ENCODE peak calls at places on chromosomes 12 and 14, in eight cellular contexts. K is NCI-H524; P is right atrium auricular region; E is Daoy; N is activated T-cell treated with anti-CD3 and anti-CD28 coated beads, Interleukin-2, amount 50 U/mL, for 72 hours; S is HEK293T; J is EH; H is amygdala. O is an unnamed sample.
A peak's percentile ranks its signal among the peaks of the same experiment; 100 is the strongest.

GRCh38 chr12:56220611-56221232 is 1.0 kb downstream of the RNF41 start:
- DNase-seq in K (no peak), P (no peak), E (no peak), N (no peak), S (no peak), J (peak; percentile 81), H (no peak), O (no peak)

GRCh38 chr12:117158096-117158495 is 32.2 kb downstream of the FBXO21 start:
- DNase-seq in K (no peak), P (no peak), E (no peak), N (no peak), S (no peak), J (no peak), H (no peak), O (no peak)

GRCh38 chr14:49720744-49721143 is 27.8 kb downstream of the KLHDC1 start:
- DNase-seq in K (no peak), P (no peak), E (no peak), N (no peak), S (no peak), J (no peak), H (no peak), O (no peak)

GRCh38 chr12:15186593-15186992 is 34.6 kb downstream of the RERG start:
- DNase-seq in K (peak; percentile 75), P (no peak), E (no peak), N (no peak), S (no peak), J (no peak), H (no peak), O (no peak)

GRCh38 chr14:54564799-54565235 is 2.1 kb upstream of the SAMD4A start:
- DNase-seq in K (peak; percentile 74), P (no peak), E (peak; percentile 68), N (no peak), S (no peak), J (peak; percentile 80), H (no peak), O (no peak)

GRCh38 chr12:57754411-57755193 is at the start of gene MARCHF9:
- DNase-seq in K (peak; percentile 63), P (no peak), E (peak; percentile 75), N (peak; percentile 88), S (peak; percentile 48), J (no peak), H (peak; percentile 41), O (no peak)

GRCh38 chr14:68506645-68507405 is 286.0 kb downstream of the ZFP36L1 start:
- DNase-seq in K (no peak), P (no peak), E (peak; percentile 57), N (peak; percentile 28), S (no peak), J (no peak), H (no peak), O (no peak)

GRCh38 chr12:92404921-92405320 is 259.3 kb upstream of the BTG1 start:
- DNase-seq in K (no peak), P (no peak), E (no peak), N (no peak), S (no peak), J (no peak), H (no peak), O (no peak)

GRCh38 chr12:69087986-69088385 is 151.4 kb upstream of the CPSF6 start:
- DNase-seq in K (no peak), P (no peak), E (no peak), N (no peak), S (no peak), J (no peak), H (no peak), O (no peak)

GRCh38 chr12:6694701-6695100 is 5.5 kb upstream of the ZNF384 start:
- DNase-seq in K (no peak), P (no peak), E (no peak), N (no peak), S (no peak), J (no peak), H (no peak), O (no peak)

GRCh38 chr12:114026805-114027204 is 60.7 kb upstream of the RBM19 start:
- DNase-seq in K (no peak), P (no peak), E (no peak), N (no peak), S (no peak), J (no peak), H (no peak), O (no peak)

GRCh38 chr12:118034429-118035193 is 18.1 kb downstream of the RFC5 start:
- DNase-seq in K (peak; percentile 33), P (no peak), E (peak; percentile 37), N (no peak), S (no peak), J (peak; percentile 78), H (no peak), O (no peak)

GRCh38 chr14:104545151-104545931 is 34.2 kb upstream of the C14orf180 start:
- DNase-seq in K (peak; percentile 78), P (no peak), E (peak; percentile 54), N (no peak), S (no peak), J (no peak), H (no peak), O (no peak)

GRCh38 chr14:65566820-65567522 is 154.4 kb downstream of the FUT8 start:
- DNase-seq in K (no peak), P (no peak), E (no peak), N (no peak), S (no peak), J (peak; percentile 3), H (no peak), O (no peak)

GRCh38 chr12:8127138-8127537 is 3.7 kb downstream of the CLEC4A start:
- DNase-seq in K (no peak), P (no peak), E (no peak), N (no peak), S (no peak), J (no peak), H (no peak), O (no peak)

GRCh38 chr12:55830601-55831406 is 1.4 kb upstream of the DNAJC14 start:
- DNase-seq in K (peak; percentile 35), P (peak; percentile 92), E (peak; percentile 48), N (peak; percentile 65), S (peak; percentile 44), J (peak; percentile 59), H (peak; percentile 71), O (peak; percentile 87)

GRCh38 chr12:67766370-67766769 is 117.8 kb downstream of the DYRK2 start:
- DNase-seq in K (no peak), P (no peak), E (peak; percentile 86), N (no peak), S (no peak), J (peak; percentile 90), H (no peak), O (no peak)

GRCh38 chr12:48198985-48199384 is 4.1 kb downstream of the OR10AD1 start:
- DNase-seq in K (no peak), P (no peak), E (no peak), N (no peak), S (no peak), J (no peak), H (no peak), O (no peak)

GRCh38 chr12:88650715-88651114 is 70.4 kb upstream of the KITLG start:
- DNase-seq in K (no peak), P (no peak), E (no peak), N (no peak), S (no peak), J (peak; percentile 87), H (no peak), O (no peak)

GRCh38 chr14:94054401-94054800 is 26.6 kb downstream of the DDX24 start:
- DNase-seq in K (no peak), P (peak; percentile 34), E (no peak), N (no peak), S (no peak), J (no peak), H (no peak), O (peak; percentile 19)

GRCh38 chr12:14273911-14274306 is 91.6 kb upstream of the ATF7IP start:
- DNase-seq in K (no peak), P (no peak), E (peak; percentile 32), N (no peak), S (no peak), J (peak; percentile 70), H (no peak), O (no peak)

GRCh38 chr14:102828201-102828600 is 51.0 kb downstream of the TRAF3 start:
- DNase-seq in K (no peak), P (no peak), E (no peak), N (no peak), S (no peak), J (no peak), H (no peak), O (no peak)

GRCh38 chr12:107356266-107356936 is 263.1 kb upstream of the CRY1 start:
- DNase-seq in K (no peak), P (no peak), E (peak; percentile 74), N (no peak), S (no peak), J (peak; percentile 66), H (no peak), O (no peak)